ENCODE peak calls at places on chromosomes 11 and 22, in eight cellular contexts. N is HEK293T, K is HCT116, U is body of pancreas, Q is fibroblast of pulmonary artery, B is testis, I is putamen, D is EL. V is an unnamed sample.

GRCh38 chr22:46649176-46650077 is 29.2 kb downstream of the GRAMD4 start:
- DNase-seq in K (no peak), U (no peak), B (no peak), N (no peak), Q (peak), I (no peak), D (no peak), V (no peak)

GRCh38 chr11:62883677-62884076 is 3.0 kb downstream of the SLC3A2 start:
- DNase-seq in K (no peak), D (peak), B (no peak), Q (no peak), N (no peak), U (no peak), I (no peak), V (no peak)

GRCh38 chr11:134252539-134253188 is 488 bp downstream of the THYN1 start:
- DNase-seq in D (no peak), U (peak), I (no peak), Q (peak), B (peak), N (peak), K (no peak), V (peak)

GRCh38 chr11:2673871-2674471 is 25.8 kb downstream of the KCNQ1OT1 start:
- DNase-seq in Q (no peak), N (no peak), D (no peak), B (peak), I (no peak), U (no peak), K (no peak), V (no peak)

GRCh38 chr11:64713781-64714363 is 9.1 kb downstream of the NRXN2 start:
- DNase-seq in B (no peak), N (no peak), Q (no peak), U (no peak), D (no peak), K (no peak), I (no peak), V (no peak)

GRCh38 chr11:119910056-119910455 is 181.1 kb upstream of the NECTIN1 start:
- DNase-seq in N (no peak), D (no peak), I (peak), U (no peak), K (no peak), B (no peak), Q (no peak), V (no peak)

GRCh38 chr22:28562324-28562723 is 117.3 kb downstream of the TTC28 start:
- DNase-seq in U (no peak), D (no peak), K (no peak), B (no peak), Q (no peak), I (no peak), N (no peak), V (no peak)

GRCh38 chr11:128621491-128622136 is 34.3 kb upstream of the ETS1 start:
- DNase-seq in K (no peak), B (no peak), U (no peak), D (peak), N (no peak), I (no peak), Q (peak), V (no peak)